ENCODE peak calls at places on chromosomes 3 and 15, in ten cellular contexts. T, E, Q, Y, R, Z, C, J, X and P are unnamed samples.
A peak's percentile ranks its signal among the peaks of the same experiment; 100 is the strongest.

GRCh38 chr3:47283596-47284364 is 1.0 kb downstream of the KLHL18 start:
- DNase-seq in C (no peak), R (no peak), X (peak; percentile 49), J (no peak), Q (no peak), Z (peak; percentile 56), E (no peak), Y (no peak), T (no peak), P (no peak)

GRCh38 chr3:107111889-107112288 is 265.4 kb upstream of the CCDC54 start:
- DNase-seq in J (no peak), Q (no peak), Y (no peak), C (no peak), E (no peak), T (no peak), X (no peak), Z (no peak), R (no peak), P (no peak)

GRCh38 chr3:124774305-124774673 is 44.0 kb downstream of the UMPS start:
- DNase-seq in Z (no peak), X (no peak), R (no peak), J (peak; percentile 68), E (no peak), C (peak; percentile 24), Y (peak; percentile 50), Q (no peak), T (no peak), P (no peak)

GRCh38 chr3:111031538-111031937 is 40.1 kb upstream of the NECTIN3 start:
- DNase-seq in J (no peak), Y (no peak), Z (no peak), Q (no peak), T (no peak), E (no peak), C (no peak), R (no peak), X (no peak), P (no peak)

GRCh38 chr15:97909291-97909891 is 51.1 kb upstream of the ARRDC4 start:
- DNase-seq in Y (peak; percentile 58), J (peak; percentile 78), Z (peak; percentile 56), X (no peak), R (peak; percentile 41), Q (peak; percentile 39), C (peak; percentile 63), E (peak; percentile 5), T (peak; percentile 75), P (peak; percentile 54)

GRCh38 chr3:143158549-143158988 is 39.0 kb downstream of the CHST2 start:
- DNase-seq in E (peak; percentile 53), X (no peak), Q (no peak), Z (peak; percentile 87), T (no peak), J (no peak), Y (no peak), R (no peak), C (no peak), P (no peak)

GRCh38 chr15:85005744-85006143 is 24.1 kb downstream of the PDE8A start:
- DNase-seq in X (no peak), Y (no peak), J (no peak), C (no peak), Q (no peak), E (no peak), T (peak; percentile 70), Z (no peak), R (no peak), P (no peak)

GRCh38 chr15:64068133-64068532 is 21.8 kb upstream of the DAPK2 start:
- DNase-seq in Q (no peak), Z (peak; percentile 24), E (no peak), T (no peak), J (no peak), R (no peak), Y (no peak), C (no peak), X (no peak), P (no peak)

GRCh38 chr15:73965094-73965729 is 26.9 kb downstream of the STOML1 start:
- DNase-seq in T (peak; percentile 58), E (no peak), R (no peak), C (no peak), Z (peak; percentile 64), X (peak; percentile 42), Q (no peak), J (no peak), Y (no peak), P (no peak)

GRCh38 chr15:73965730-73966103 is 26.4 kb downstream of the STOML1 start:
- DNase-seq in Q (no peak), R (no peak), T (no peak), C (no peak), X (no peak), Z (peak; percentile 76), J (no peak), Y (no peak), E (peak; percentile 54), P (no peak)

GRCh38 chr15:73969151-73969759 is 22.8 kb downstream of the STOML1 start:
- DNase-seq in E (no peak), C (no peak), Y (no peak), Z (no peak), X (no peak), T (peak; percentile 31), J (no peak), Q (no peak), R (no peak), P (no peak)

GRCh38 chr15:73964736-73965093 is 27.4 kb downstream of the STOML1 start:
- DNase-seq in Z (peak; percentile 88), R (peak; percentile 83), T (peak; percentile 88), Q (peak; percentile 81), E (peak; percentile 48), Y (peak; percentile 84), C (peak; percentile 84), J (peak; percentile 87), X (peak; percentile 89), P (peak; percentile 53)

DNA sequence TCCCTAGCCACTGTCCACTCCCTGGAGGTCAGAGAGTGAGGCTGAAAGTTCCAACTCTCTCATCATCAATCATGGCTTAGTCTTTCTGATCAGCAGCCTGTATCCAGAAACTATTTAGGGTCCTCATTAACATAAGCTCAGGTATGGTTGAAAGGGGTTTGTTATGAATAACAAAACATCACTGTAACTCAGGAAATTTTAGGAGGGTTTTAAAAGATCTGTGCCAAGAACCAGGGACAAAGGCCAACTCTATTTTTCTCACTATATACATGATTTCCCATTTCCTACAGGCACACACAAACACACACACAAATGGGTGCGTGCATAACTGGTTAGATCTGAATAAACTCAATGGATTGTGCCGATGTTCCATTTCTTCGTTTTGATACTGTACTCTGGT is 23.6 kb downstream of the STOML1 start:
- DNase-seq in J (no peak), T (no peak), E (no peak), Y (no peak), Q (no peak), R (no peak), C (no peak), X (no peak), Z (no peak), P (no peak)
- H3K4me3 ChIP-seq in J (no peak overlapping the region), T (no peak overlapping the region), E (no peak overlapping the region), Y (no peak overlapping the region), Q (no peak overlapping the region), R (no peak overlapping the region), C (no peak overlapping the region), X (no peak overlapping the region), Z (no peak overlapping the region), P (no peak overlapping the region)

GRCh38 chr3:141390747-141391146 is 22.4 kb downstream of the ZBTB38 start:
- DNase-seq in E (no peak), C (no peak), T (no peak), J (no peak), Z (no peak), Y (no peak), X (no peak), R (no peak), Q (no peak), P (no peak)

GRCh38 chr3:141391298-141392017 is 23.2 kb downstream of the ZBTB38 start:
- DNase-seq in Z (peak; percentile 69), Q (no peak), J (no peak), R (no peak), C (no peak), T (no peak), Y (no peak), E (no peak), X (no peak), P (no peak)

GRCh38 chr3:141388823-141389617 is 20.7 kb downstream of the ZBTB38 start:
- DNase-seq in C (no peak), Q (no peak), J (no peak), X (no peak), Z (peak; percentile 74), E (no peak), T (no peak), Y (no peak), R (no peak), P (no peak)

GRCh38 chr3:141387446-141388030 is 19.2 kb downstream of the ZBTB38 start:
- DNase-seq in Z (peak; percentile 72), J (no peak), R (no peak), Y (no peak), E (no peak), X (no peak), Q (no peak), C (no peak), T (no peak), P (no peak)

DNA sequence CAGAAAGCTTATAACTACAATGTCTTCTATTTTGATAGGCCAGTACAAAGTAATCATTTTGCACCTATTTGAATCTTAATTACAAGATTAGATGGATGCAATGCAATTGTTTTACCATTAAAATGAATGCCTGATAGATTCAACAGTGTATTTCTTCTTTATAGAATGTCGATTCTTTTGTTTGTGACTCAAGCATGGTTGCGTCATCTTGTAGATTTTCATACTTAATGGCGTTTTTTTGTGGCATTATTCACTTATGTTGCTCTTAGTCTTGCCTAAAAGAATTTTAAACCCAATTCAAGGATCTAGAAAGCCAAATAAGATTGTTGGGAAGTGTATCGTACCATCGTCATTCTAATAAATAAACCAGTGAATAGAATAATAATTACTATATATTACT is 21.4 kb downstream of the ZBTB38 start:
- DNase-seq in E (no peak), Z (no peak), Y (no peak), R (no peak), X (no peak), T (no peak), Q (no peak), C (no peak), J (no peak), P (no peak)
- H3K4me3 ChIP-seq in E (peak overlapping the region; percentile 58), Z (peak overlapping the region; percentile 81), Y (no peak overlapping the region), R (no peak overlapping the region), X (no peak overlapping the region), T (no peak overlapping the region), Q (no peak overlapping the region), C (no peak overlapping the region), J (no peak overlapping the region), P (no peak overlapping the region)

DNA sequence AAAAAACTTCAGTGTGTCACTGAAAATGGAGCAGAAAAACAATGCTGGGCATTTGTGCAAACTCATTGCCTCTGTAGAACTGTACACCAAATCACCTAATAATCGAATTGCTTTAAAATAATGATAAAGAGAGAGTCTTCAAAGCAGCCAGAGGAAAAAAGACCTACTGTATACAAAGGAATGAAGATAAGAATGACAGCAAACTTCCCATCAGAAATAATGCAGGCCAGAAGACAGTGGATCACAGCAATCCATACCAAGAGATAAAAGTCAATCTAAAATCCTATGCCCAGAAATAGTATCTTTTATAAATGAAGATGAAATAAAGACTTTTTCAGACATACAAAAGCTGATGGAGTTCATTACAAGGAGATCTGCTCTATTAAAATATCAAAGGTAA is 134.7 kb upstream of the VEPH1 start:
- DNase-seq in R (no peak), Q (no peak), C (no peak), T (no peak), Z (no peak), E (no peak), Y (no peak), X (no peak), J (no peak), P (no peak)
- H3K4me3 ChIP-seq in R (no peak overlapping the region), Q (no peak overlapping the region), C (no peak overlapping the region), T (no peak overlapping the region), Z (no peak overlapping the region), E (no peak overlapping the region), Y (no peak overlapping the region), X (no peak overlapping the region), J (no peak overlapping the region), P (no peak overlapping the region)

GRCh38 chr3:183485585-183485984 is 57.2 kb upstream of the MCF2L2 start:
- DNase-seq in Y (no peak), C (no peak), X (no peak), E (no peak), Q (no peak), Z (no peak), T (no peak), J (no peak), R (no peak), P (no peak)

GRCh38 chr3:183484676-183485075 is 56.3 kb upstream of the MCF2L2 start:
- DNase-seq in J (no peak), Z (no peak), Y (no peak), X (no peak), C (no peak), Q (no peak), T (no peak), R (no peak), E (no peak), P (no peak)

GRCh38 chr3:183486472-183486871 is 58.1 kb upstream of the MCF2L2 start:
- DNase-seq in C (no peak), Z (no peak), X (no peak), Y (no peak), R (no peak), J (no peak), Q (no peak), E (no peak), T (no peak), P (no peak)

GRCh38 chr3:183487046-183487445 is 58.6 kb upstream of the MCF2L2 start:
- DNase-seq in T (no peak), Q (no peak), C (no peak), E (no peak), Z (no peak), R (no peak), X (no peak), Y (no peak), J (no peak), P (no peak)

GRCh38 chr3:183485093-183485492 is 56.7 kb upstream of the MCF2L2 start:
- DNase-seq in R (no peak), X (no peak), T (no peak), C (no peak), Y (no peak), E (no peak), Q (no peak), Z (no peak), J (no peak), P (no peak)
- H3K4me3 ChIP-seq in R (no peak overlapping the region), X (no peak overlapping the region), T (no peak overlapping the region), C (no peak overlapping the region), Y (no peak overlapping the region), E (no peak overlapping the region), Q (no peak overlapping the region), Z (no peak overlapping the region), J (no peak overlapping the region), P (no peak overlapping the region)